ENCODE peak calls at places on chromosomes 11 and 22, in eight cellular contexts. One of them, this sample, is unnamed.

GRCh38 chr11:103594283-103594682 is 442.2 kb upstream of the DDI1 start:
- DNase-seq in naive thymus-derived CD4-positive, alpha-beta T cell: no peak
- DNase-seq in activated CD8-positive, alpha-beta memory T cell treated with anti-CD3 and anti-CD28 coated beads, Interleukin-2, amount 50 U/mL, for 48 hours: no peak
- DNase-seq in foreskin melanocyte: no peak
- DNase-seq in NCI-H748 treated with DMSO at 0.1 percent for 48 hours: no peak
- DNase-seq in astrocyte of the spinal cord: no peak
- DNase-seq in upper lobe of right lung: no peak
- DNase-seq in T-cell: no peak
- DNase-seq in this sample: no peak

GRCh38 chr11:22192642-22193347 is at the start of gene ANO5:
- DNase-seq in naive thymus-derived CD4-positive, alpha-beta T cell: no peak
- DNase-seq in upper lobe of right lung: peak; percentile 85
- DNase-seq in activated CD8-positive, alpha-beta memory T cell treated with anti-CD3 and anti-CD28 coated beads, Interleukin-2, amount 50 U/mL, for 48 hours: peak; percentile 44
- DNase-seq in astrocyte of the spinal cord: no peak
- DNase-seq in T-cell: no peak
- DNase-seq in NCI-H748 treated with DMSO at 0.1 percent for 48 hours: peak; percentile 26
- DNase-seq in foreskin melanocyte: peak; percentile 29
- DNase-seq in this sample: peak; percentile 81

GRCh38 chr22:24954114-24954463 is 1.6 kb downstream of the KIAA1671 start:
- DNase-seq in T-cell: no peak
- DNase-seq in NCI-H748 treated with DMSO at 0.1 percent for 48 hours: no peak
- DNase-seq in upper lobe of right lung: no peak
- DNase-seq in naive thymus-derived CD4-positive, alpha-beta T cell: no peak
- DNase-seq in astrocyte of the spinal cord: no peak
- DNase-seq in activated CD8-positive, alpha-beta memory T cell treated with anti-CD3 and anti-CD28 coated beads, Interleukin-2, amount 50 U/mL, for 48 hours: no peak
- DNase-seq in foreskin melanocyte: no peak
- DNase-seq in this sample: no peak

GRCh38 chr11:75867778-75868374 is 52.9 kb downstream of the UVRAG start:
- DNase-seq in activated CD8-positive, alpha-beta memory T cell treated with anti-CD3 and anti-CD28 coated beads, Interleukin-2, amount 50 U/mL, for 48 hours: no peak
- DNase-seq in foreskin melanocyte: peak; percentile 29
- DNase-seq in T-cell: peak; percentile 17
- DNase-seq in astrocyte of the spinal cord: peak; percentile 60
- DNase-seq in NCI-H748 treated with DMSO at 0.1 percent for 48 hours: no peak
- DNase-seq in upper lobe of right lung: no peak
- DNase-seq in naive thymus-derived CD4-positive, alpha-beta T cell: no peak
- DNase-seq in this sample: no peak

GRCh38 chr11:125175896-125176575 is 11.5 kb downstream of the PKNOX2 start:
- DNase-seq in astrocyte of the spinal cord: peak; percentile 13
- DNase-seq in upper lobe of right lung: no peak
- DNase-seq in activated CD8-positive, alpha-beta memory T cell treated with anti-CD3 and anti-CD28 coated beads, Interleukin-2, amount 50 U/mL, for 48 hours: no peak
- DNase-seq in NCI-H748 treated with DMSO at 0.1 percent for 48 hours: no peak
- DNase-seq in naive thymus-derived CD4-positive, alpha-beta T cell: no peak
- DNase-seq in T-cell: no peak
- DNase-seq in foreskin melanocyte: no peak
- DNase-seq in this sample: no peak

GRCh38 chr22:39415506-39415905 is 15.9 kb downstream of the TAB1 start:
- DNase-seq in naive thymus-derived CD4-positive, alpha-beta T cell: no peak
- DNase-seq in NCI-H748 treated with DMSO at 0.1 percent for 48 hours: no peak
- DNase-seq in astrocyte of the spinal cord: no peak
- DNase-seq in T-cell: no peak
- DNase-seq in activated CD8-positive, alpha-beta memory T cell treated with anti-CD3 and anti-CD28 coated beads, Interleukin-2, amount 50 U/mL, for 48 hours: no peak
- DNase-seq in upper lobe of right lung: no peak
- DNase-seq in foreskin melanocyte: no peak
- DNase-seq in this sample: no peak

GRCh38 chr22:34395370-34395769 is 475.1 kb upstream of the LARGE1 start:
- DNase-seq in upper lobe of right lung: no peak
- DNase-seq in foreskin melanocyte: no peak
- DNase-seq in activated CD8-positive, alpha-beta memory T cell treated with anti-CD3 and anti-CD28 coated beads, Interleukin-2, amount 50 U/mL, for 48 hours: no peak
- DNase-seq in NCI-H748 treated with DMSO at 0.1 percent for 48 hours: no peak
- DNase-seq in astrocyte of the spinal cord: no peak
- DNase-seq in naive thymus-derived CD4-positive, alpha-beta T cell: no peak
- DNase-seq in T-cell: no peak
- DNase-seq in this sample: no peak

GRCh38 chr11:122037911-122038310 is 78.1 kb downstream of the BLID start:
- DNase-seq in foreskin melanocyte: no peak
- DNase-seq in upper lobe of right lung: no peak
- DNase-seq in activated CD8-positive, alpha-beta memory T cell treated with anti-CD3 and anti-CD28 coated beads, Interleukin-2, amount 50 U/mL, for 48 hours: no peak
- DNase-seq in astrocyte of the spinal cord: no peak
- DNase-seq in NCI-H748 treated with DMSO at 0.1 percent for 48 hours: no peak
- DNase-seq in naive thymus-derived CD4-positive, alpha-beta T cell: no peak
- DNase-seq in T-cell: no peak
- DNase-seq in this sample: no peak

GRCh38 chr22:50303848-50304527 is 3.5 kb downstream of the PLXNB2 start:
- DNase-seq in activated CD8-positive, alpha-beta memory T cell treated with anti-CD3 and anti-CD28 coated beads, Interleukin-2, amount 50 U/mL, for 48 hours: no peak
- DNase-seq in T-cell: no peak
- DNase-seq in NCI-H748 treated with DMSO at 0.1 percent for 48 hours: no peak
- DNase-seq in astrocyte of the spinal cord: no peak
- DNase-seq in naive thymus-derived CD4-positive, alpha-beta T cell: no peak
- DNase-seq in foreskin melanocyte: no peak
- DNase-seq in upper lobe of right lung: peak; percentile 87
- DNase-seq in this sample: peak; percentile 88

GRCh38 chr11:27472398-27473016 is at the start of gene LGR4:
- DNase-seq in NCI-H748 treated with DMSO at 0.1 percent for 48 hours: peak; percentile 98
- DNase-seq in foreskin melanocyte: peak; percentile 88
- DNase-seq in astrocyte of the spinal cord: peak; percentile 96
- DNase-seq in T-cell: peak; percentile 64
- DNase-seq in naive thymus-derived CD4-positive, alpha-beta T cell: peak; percentile 33
- DNase-seq in activated CD8-positive, alpha-beta memory T cell treated with anti-CD3 and anti-CD28 coated beads, Interleukin-2, amount 50 U/mL, for 48 hours: peak; percentile 77
- DNase-seq in upper lobe of right lung: peak; percentile 84
- DNase-seq in this sample: peak; percentile 97

GRCh38 chr11:22787565-22788162 is 41.9 kb downstream of the SVIP start:
- DNase-seq in T-cell: peak; percentile 8
- DNase-seq in naive thymus-derived CD4-positive, alpha-beta T cell: no peak
- DNase-seq in upper lobe of right lung: no peak
- DNase-seq in NCI-H748 treated with DMSO at 0.1 percent for 48 hours: peak; percentile 58
- DNase-seq in foreskin melanocyte: peak; percentile 49
- DNase-seq in astrocyte of the spinal cord: peak; percentile 45
- DNase-seq in activated CD8-positive, alpha-beta memory T cell treated with anti-CD3 and anti-CD28 coated beads, Interleukin-2, amount 50 U/mL, for 48 hours: no peak
- DNase-seq in this sample: no peak

GRCh38 chr11:69567951-69568808 is 72.8 kb upstream of the CCND1 start:
- DNase-seq in astrocyte of the spinal cord: no peak
- DNase-seq in T-cell: no peak
- DNase-seq in NCI-H748 treated with DMSO at 0.1 percent for 48 hours: no peak
- DNase-seq in foreskin melanocyte: no peak
- DNase-seq in naive thymus-derived CD4-positive, alpha-beta T cell: no peak
- DNase-seq in activated CD8-positive, alpha-beta memory T cell treated with anti-CD3 and anti-CD28 coated beads, Interleukin-2, amount 50 U/mL, for 48 hours: no peak
- DNase-seq in upper lobe of right lung: no peak
- DNase-seq in this sample: no peak

GRCh38 chr11:114607753-114608459 is 12.3 kb upstream of the NXPE4 start:
- DNase-seq in activated CD8-positive, alpha-beta memory T cell treated with anti-CD3 and anti-CD28 coated beads, Interleukin-2, amount 50 U/mL, for 48 hours: no peak
- DNase-seq in astrocyte of the spinal cord: no peak
- DNase-seq in upper lobe of right lung: no peak
- DNase-seq in naive thymus-derived CD4-positive, alpha-beta T cell: no peak
- DNase-seq in NCI-H748 treated with DMSO at 0.1 percent for 48 hours: no peak
- DNase-seq in foreskin melanocyte: no peak
- DNase-seq in T-cell: no peak
- DNase-seq in this sample: no peak

GRCh38 chr22:36350751-36351594 is 36.8 kb downstream of the MYH9 start:
- DNase-seq in upper lobe of right lung: no peak
- DNase-seq in NCI-H748 treated with DMSO at 0.1 percent for 48 hours: no peak
- DNase-seq in activated CD8-positive, alpha-beta memory T cell treated with anti-CD3 and anti-CD28 coated beads, Interleukin-2, amount 50 U/mL, for 48 hours: no peak
- DNase-seq in naive thymus-derived CD4-positive, alpha-beta T cell: no peak
- DNase-seq in T-cell: no peak
- DNase-seq in astrocyte of the spinal cord: peak; percentile 90
- DNase-seq in foreskin melanocyte: no peak
- DNase-seq in this sample: no peak

GRCh38 chr11:66883021-66883968 is 26.4 kb downstream of the LRFN4 start:
- DNase-seq in upper lobe of right lung: peak; percentile 89
- DNase-seq in T-cell: peak; percentile 49
- DNase-seq in foreskin melanocyte: peak; percentile 39
- DNase-seq in naive thymus-derived CD4-positive, alpha-beta T cell: peak; percentile 46
- DNase-seq in activated CD8-positive, alpha-beta memory T cell treated with anti-CD3 and anti-CD28 coated beads, Interleukin-2, amount 50 U/mL, for 48 hours: peak; percentile 89
- DNase-seq in astrocyte of the spinal cord: peak; percentile 74
- DNase-seq in NCI-H748 treated with DMSO at 0.1 percent for 48 hours: peak; percentile 23
- DNase-seq in this sample: peak; percentile 82

GRCh38 chr11:45037425-45038005 is 86.8 kb upstream of the TP53I11 start:
- DNase-seq in astrocyte of the spinal cord: no peak
- DNase-seq in NCI-H748 treated with DMSO at 0.1 percent for 48 hours: no peak
- DNase-seq in upper lobe of right lung: no peak
- DNase-seq in foreskin melanocyte: no peak
- DNase-seq in T-cell: no peak
- DNase-seq in activated CD8-positive, alpha-beta memory T cell treated with anti-CD3 and anti-CD28 coated beads, Interleukin-2, amount 50 U/mL, for 48 hours: no peak
- DNase-seq in naive thymus-derived CD4-positive, alpha-beta T cell: no peak
- DNase-seq in this sample: no peak

GRCh38 chr11:3225826-3226750 is 6.1 kb downstream of the MRGPRE start:
- DNase-seq in NCI-H748 treated with DMSO at 0.1 percent for 48 hours: no peak
- DNase-seq in upper lobe of right lung: no peak
- DNase-seq in naive thymus-derived CD4-positive, alpha-beta T cell: no peak
- DNase-seq in T-cell: no peak
- DNase-seq in astrocyte of the spinal cord: no peak
- DNase-seq in activated CD8-positive, alpha-beta memory T cell treated with anti-CD3 and anti-CD28 coated beads, Interleukin-2, amount 50 U/mL, for 48 hours: no peak
- DNase-seq in foreskin melanocyte: no peak
- DNase-seq in this sample: no peak

GRCh38 chr11:107818491-107818890 is 40.1 kb downstream of the SLC35F2 start:
- DNase-seq in activated CD8-positive, alpha-beta memory T cell treated with anti-CD3 and anti-CD28 coated beads, Interleukin-2, amount 50 U/mL, for 48 hours: no peak
- DNase-seq in NCI-H748 treated with DMSO at 0.1 percent for 48 hours: no peak
- DNase-seq in upper lobe of right lung: no peak
- DNase-seq in T-cell: no peak
- DNase-seq in naive thymus-derived CD4-positive, alpha-beta T cell: no peak
- DNase-seq in astrocyte of the spinal cord: no peak
- DNase-seq in foreskin melanocyte: no peak
- DNase-seq in this sample: no peak

GRCh38 chr22:19526076-19526701 is 2.0 kb upstream of the CLDN5 start:
- DNase-seq in NCI-H748 treated with DMSO at 0.1 percent for 48 hours: no peak
- DNase-seq in naive thymus-derived CD4-positive, alpha-beta T cell: no peak
- DNase-seq in foreskin melanocyte: no peak
- DNase-seq in T-cell: no peak
- DNase-seq in astrocyte of the spinal cord: no peak
- DNase-seq in activated CD8-positive, alpha-beta memory T cell treated with anti-CD3 and anti-CD28 coated beads, Interleukin-2, amount 50 U/mL, for 48 hours: no peak
- DNase-seq in upper lobe of right lung: no peak
- DNase-seq in this sample: no peak

GRCh38 chr11:9799901-9800300 is 136.0 kb downstream of the SWAP70 start:
- DNase-seq in foreskin melanocyte: no peak
- DNase-seq in upper lobe of right lung: no peak
- DNase-seq in NCI-H748 treated with DMSO at 0.1 percent for 48 hours: no peak
- DNase-seq in activated CD8-positive, alpha-beta memory T cell treated with anti-CD3 and anti-CD28 coated beads, Interleukin-2, amount 50 U/mL, for 48 hours: no peak
- DNase-seq in T-cell: no peak
- DNase-seq in astrocyte of the spinal cord: no peak
- DNase-seq in naive thymus-derived CD4-positive, alpha-beta T cell: no peak
- DNase-seq in this sample: no peak

GRCh38 chr22:50581950-50582561 is 593 bp downstream of the CHKB start:
- DNase-seq in upper lobe of right lung: no peak
- DNase-seq in naive thymus-derived CD4-positive, alpha-beta T cell: no peak
- DNase-seq in activated CD8-positive, alpha-beta memory T cell treated with anti-CD3 and anti-CD28 coated beads, Interleukin-2, amount 50 U/mL, for 48 hours: peak; percentile 72
- DNase-seq in astrocyte of the spinal cord: no peak
- DNase-seq in foreskin melanocyte: no peak
- DNase-seq in NCI-H748 treated with DMSO at 0.1 percent for 48 hours: no peak
- DNase-seq in T-cell: peak; percentile 26
- DNase-seq in this sample: peak; percentile 77

GRCh38 chr11:109241988-109242387 is 180.0 kb upstream of the C11orf87 start:
- DNase-seq in upper lobe of right lung: no peak
- DNase-seq in T-cell: no peak
- DNase-seq in foreskin melanocyte: no peak
- DNase-seq in astrocyte of the spinal cord: no peak
- DNase-seq in NCI-H748 treated with DMSO at 0.1 percent for 48 hours: no peak
- DNase-seq in activated CD8-positive, alpha-beta memory T cell treated with anti-CD3 and anti-CD28 coated beads, Interleukin-2, amount 50 U/mL, for 48 hours: no peak
- DNase-seq in naive thymus-derived CD4-positive, alpha-beta T cell: no peak
- DNase-seq in this sample: no peak

GRCh38 chr11:110031171-110031570 is 62.0 kb upstream of the ZC3H12C start:
- DNase-seq in upper lobe of right lung: no peak
- DNase-seq in astrocyte of the spinal cord: no peak
- DNase-seq in naive thymus-derived CD4-positive, alpha-beta T cell: no peak
- DNase-seq in T-cell: no peak
- DNase-seq in foreskin melanocyte: no peak
- DNase-seq in activated CD8-positive, alpha-beta memory T cell treated with anti-CD3 and anti-CD28 coated beads, Interleukin-2, amount 50 U/mL, for 48 hours: no peak
- DNase-seq in NCI-H748 treated with DMSO at 0.1 percent for 48 hours: no peak
- DNase-seq in this sample: no peak

GRCh38 chr11:101516546-101516945 is 67.3 kb downstream of the TRPC6 start:
- DNase-seq in NCI-H748 treated with DMSO at 0.1 percent for 48 hours: no peak
- DNase-seq in T-cell: no peak
- DNase-seq in upper lobe of right lung: no peak
- DNase-seq in activated CD8-positive, alpha-beta memory T cell treated with anti-CD3 and anti-CD28 coated beads, Interleukin-2, amount 50 U/mL, for 48 hours: no peak
- DNase-seq in foreskin melanocyte: no peak
- DNase-seq in astrocyte of the spinal cord: no peak
- DNase-seq in naive thymus-derived CD4-positive, alpha-beta T cell: no peak
- DNase-seq in this sample: no peak

GRCh38 chr11:128052912-128053641 is 534.3 kb downstream of the ETS1 start:
- DNase-seq in activated CD8-positive, alpha-beta memory T cell treated with anti-CD3 and anti-CD28 coated beads, Interleukin-2, amount 50 U/mL, for 48 hours: no peak
- DNase-seq in foreskin melanocyte: peak; percentile 77
- DNase-seq in NCI-H748 treated with DMSO at 0.1 percent for 48 hours: no peak
- DNase-seq in naive thymus-derived CD4-positive, alpha-beta T cell: no peak
- DNase-seq in upper lobe of right lung: no peak
- DNase-seq in T-cell: no peak
- DNase-seq in astrocyte of the spinal cord: peak; percentile 84
- DNase-seq in this sample: no peak

GRCh38 chr11:111520565-111520964 is 6.0 kb downstream of the HOATZ start:
- DNase-seq in foreskin melanocyte: no peak
- DNase-seq in astrocyte of the spinal cord: peak; percentile 38
- DNase-seq in T-cell: no peak
- DNase-seq in naive thymus-derived CD4-positive, alpha-beta T cell: no peak
- DNase-seq in activated CD8-positive, alpha-beta memory T cell treated with anti-CD3 and anti-CD28 coated beads, Interleukin-2, amount 50 U/mL, for 48 hours: no peak
- DNase-seq in upper lobe of right lung: no peak
- DNase-seq in NCI-H748 treated with DMSO at 0.1 percent for 48 hours: no peak
- DNase-seq in this sample: no peak

GRCh38 chr11:79663012-79663411 is 222.2 kb upstream of the TENM4 start:
- DNase-seq in astrocyte of the spinal cord: no peak
- DNase-seq in T-cell: no peak
- DNase-seq in NCI-H748 treated with DMSO at 0.1 percent for 48 hours: peak; percentile 38
- DNase-seq in foreskin melanocyte: no peak
- DNase-seq in activated CD8-positive, alpha-beta memory T cell treated with anti-CD3 and anti-CD28 coated beads, Interleukin-2, amount 50 U/mL, for 48 hours: no peak
- DNase-seq in upper lobe of right lung: no peak
- DNase-seq in naive thymus-derived CD4-positive, alpha-beta T cell: no peak
- DNase-seq in this sample: no peak

GRCh38 chr22:43060213-43060612 is 29.0 kb downstream of the TTLL1 start:
- DNase-seq in foreskin melanocyte: no peak
- DNase-seq in naive thymus-derived CD4-positive, alpha-beta T cell: no peak
- DNase-seq in upper lobe of right lung: no peak
- DNase-seq in NCI-H748 treated with DMSO at 0.1 percent for 48 hours: no peak
- DNase-seq in activated CD8-positive, alpha-beta memory T cell treated with anti-CD3 and anti-CD28 coated beads, Interleukin-2, amount 50 U/mL, for 48 hours: peak; percentile 89
- DNase-seq in T-cell: peak; percentile 20
- DNase-seq in astrocyte of the spinal cord: no peak
- DNase-seq in this sample: no peak

GRCh38 chr11:47460571-47461235 is 11.8 kb upstream of the RAPSN start:
- DNase-seq in astrocyte of the spinal cord: no peak
- DNase-seq in naive thymus-derived CD4-positive, alpha-beta T cell: no peak
- DNase-seq in T-cell: no peak
- DNase-seq in NCI-H748 treated with DMSO at 0.1 percent for 48 hours: no peak
- DNase-seq in foreskin melanocyte: no peak
- DNase-seq in upper lobe of right lung: no peak
- DNase-seq in activated CD8-positive, alpha-beta memory T cell treated with anti-CD3 and anti-CD28 coated beads, Interleukin-2, amount 50 U/mL, for 48 hours: no peak
- DNase-seq in this sample: no peak

GRCh38 chr22:42928969-42929837 is 72.1 kb upstream of the ARFGAP3 start:
- DNase-seq in T-cell: no peak
- DNase-seq in naive thymus-derived CD4-positive, alpha-beta T cell: no peak
- DNase-seq in foreskin melanocyte: no peak
- DNase-seq in astrocyte of the spinal cord: no peak
- DNase-seq in upper lobe of right lung: peak; percentile 72
- DNase-seq in NCI-H748 treated with DMSO at 0.1 percent for 48 hours: no peak
- DNase-seq in activated CD8-positive, alpha-beta memory T cell treated with anti-CD3 and anti-CD28 coated beads, Interleukin-2, amount 50 U/mL, for 48 hours: no peak
- DNase-seq in this sample: no peak

GRCh38 chr22:44204937-44205712 is 24.4 kb downstream of the PARVG start:
- DNase-seq in upper lobe of right lung: no peak
- DNase-seq in NCI-H748 treated with DMSO at 0.1 percent for 48 hours: no peak
- DNase-seq in astrocyte of the spinal cord: no peak
- DNase-seq in naive thymus-derived CD4-positive, alpha-beta T cell: no peak
- DNase-seq in foreskin melanocyte: no peak
- DNase-seq in activated CD8-positive, alpha-beta memory T cell treated with anti-CD3 and anti-CD28 coated beads, Interleukin-2, amount 50 U/mL, for 48 hours: peak; percentile 42
- DNase-seq in T-cell: no peak
- DNase-seq in this sample: peak; percentile 46

GRCh38 chr11:71946144-71946571 is 17.3 kb downstream of the RNF121 start:
- DNase-seq in astrocyte of the spinal cord: peak; percentile 67
- DNase-seq in T-cell: no peak
- DNase-seq in naive thymus-derived CD4-positive, alpha-beta T cell: no peak
- DNase-seq in upper lobe of right lung: no peak
- DNase-seq in activated CD8-positive, alpha-beta memory T cell treated with anti-CD3 and anti-CD28 coated beads, Interleukin-2, amount 50 U/mL, for 48 hours: no peak
- DNase-seq in foreskin melanocyte: no peak
- DNase-seq in NCI-H748 treated with DMSO at 0.1 percent for 48 hours: no peak
- DNase-seq in this sample: no peak